ENCODE peak calls at places on chromosomes 12 and 14, in ten cellular contexts. S is lower lobe of right lung; G is hepatocyte; D is prostate gland; I is neural progenitor cell; K is GM23338; O is stomach; Q is breast epithelium; P is CD8-positive, alpha-beta T cell; F is right atrium auricular region. Y is an unnamed sample.

GRCh38 chr14:57982802-57983201 is 116.9 kb upstream of the SLC35F4 start:
- DNase-seq in S (peak; percentile 54), G (peak; percentile 46), D (no peak), I (peak; percentile 63), K (no peak), O (no peak), Q (no peak), P (no peak), F (no peak), Y (no peak)

GRCh38 chr14:101564819-101565698 is 3.8 kb downstream of the DIO3 start:
- DNase-seq in S (peak; percentile 40), G (no peak), D (no peak), I (peak; percentile 74), K (peak; percentile 73), O (no peak), Q (no peak), P (no peak), F (no peak), Y (no peak)

GRCh38 chr12:25648460-25648859 is 95.4 kb upstream of the LMNTD1 start:
- DNase-seq in S (peak; percentile 48), G (peak; percentile 66), D (peak; percentile 68), I (peak; percentile 55), K (peak; percentile 41), O (no peak), Q (no peak), P (no peak), F (peak; percentile 82), Y (no peak)

GRCh38 chr12:108333898-108334699 is 5.0 kb downstream of the CMKLR1 start:
- DNase-seq in S (no peak), G (no peak), D (no peak), I (no peak), K (no peak), O (no peak), Q (no peak), P (no peak), F (no peak), Y (no peak)

GRCh38 chr14:22839159-22839779 is 2.9 kb downstream of the MMP14 start:
- DNase-seq in S (peak; percentile 41), G (no peak), D (peak; percentile 63), I (no peak), K (no peak), O (no peak), Q (no peak), P (no peak), F (no peak), Y (no peak)

GRCh38 chr14:21626491-21627230 is 8.1 kb downstream of the OR10G2 start:
- DNase-seq in S (no peak), G (no peak), D (no peak), I (no peak), K (no peak), O (no peak), Q (no peak), P (no peak), F (no peak), Y (no peak)

GRCh38 chr14:76696361-76696760 is 64.9 kb upstream of the VASH1 start:
- DNase-seq in S (no peak), G (no peak), D (no peak), I (no peak), K (no peak), O (no peak), Q (no peak), P (no peak), F (no peak), Y (no peak)

GRCh38 chr12:2410490-2410889 is 357.7 kb downstream of the CACNA1C start:
- DNase-seq in S (no peak), G (no peak), D (no peak), I (no peak), K (no peak), O (no peak), Q (no peak), P (no peak), F (no peak), Y (no peak)

GRCh38 chr12:209246-209645 is 4.7 kb downstream of the SLC6A12 start:
- DNase-seq in S (no peak), G (no peak), D (no peak), I (no peak), K (no peak), O (no peak), Q (no peak), P (no peak), F (no peak), Y (no peak)

GRCh38 chr12:1594045-1594294 is 411 bp downstream of the FBXL14 start:
- DNase-seq in S (peak; percentile 81), G (no peak), D (peak; percentile 54), I (peak; percentile 76), K (peak; percentile 75), O (peak; percentile 73), Q (no peak), P (no peak), F (no peak), Y (no peak)

GRCh38 chr12:25707056-25707455 is 154.0 kb upstream of the LMNTD1 start:
- DNase-seq in S (no peak), G (no peak), D (no peak), I (no peak), K (no peak), O (no peak), Q (no peak), P (no peak), F (no peak), Y (no peak)

GRCh38 chr14:50347521-50347920 is 35.4 kb downstream of the DMAC2L start:
- DNase-seq in S (no peak), G (peak; percentile 52), D (no peak), I (no peak), K (no peak), O (no peak), Q (no peak), P (no peak), F (no peak), Y (no peak)

GRCh38 chr12:72889791-72890190 is 617.6 kb downstream of the TRHDE start:
- DNase-seq in S (no peak), G (no peak), D (no peak), I (peak; percentile 65), K (peak; percentile 2), O (no peak), Q (no peak), P (no peak), F (no peak), Y (no peak)

GRCh38 chr12:121579190-121579791 is 1.5 kb downstream of the KDM2B start:
- DNase-seq in S (peak; percentile 61), G (peak; percentile 56), D (peak; percentile 11), I (peak; percentile 65), K (peak; percentile 73), O (peak; percentile 41), Q (no peak), P (peak; percentile 58), F (no peak), Y (no peak)

GRCh38 chr12:121579981-121580868 is 598 bp downstream of the KDM2B start:
- DNase-seq in S (peak; percentile 83), G (peak; percentile 82), D (peak; percentile 72), I (peak; percentile 92), K (peak; percentile 92), O (peak; percentile 78), Q (peak; percentile 71), P (peak; percentile 82), F (peak; percentile 76), Y (no peak)

GRCh38 chr12:121582583-121583333 is 1.9 kb upstream of the KDM2B start:
- DNase-seq in S (no peak), G (no peak), D (no peak), I (peak; percentile 84), K (peak; percentile 98), O (no peak), Q (no peak), P (no peak), F (no peak), Y (no peak)

GRCh38 chr12:121580959-121581680 is at the start of gene KDM2B:
- DNase-seq in S (no peak), G (peak; percentile 50), D (peak; percentile 9), I (peak; percentile 62), K (peak; percentile 73), O (peak; percentile 44), Q (no peak), P (peak; percentile 25), F (peak; percentile 72), Y (no peak)

GRCh38 chr12:121581681-121582439 is 1.0 kb upstream of the KDM2B start:
- DNase-seq in S (no peak), G (no peak), D (no peak), I (peak; percentile 47), K (no peak), O (peak; percentile 36), Q (no peak), P (no peak), F (no peak), Y (no peak)
- H3K4me3 ChIP-seq in S (peak overlapping the region; percentile 75), G (no peak overlapping the region), D (no peak overlapping the region), I (peak overlapping the region; percentile 94), K (peak overlapping the region; percentile 90), O (peak overlapping the region; percentile 82), Q (no peak overlapping the region), P (peak overlapping the region; percentile 58), F (peak overlapping the region; percentile 32), Y (peak overlapping the region; percentile 54)

DNA sequence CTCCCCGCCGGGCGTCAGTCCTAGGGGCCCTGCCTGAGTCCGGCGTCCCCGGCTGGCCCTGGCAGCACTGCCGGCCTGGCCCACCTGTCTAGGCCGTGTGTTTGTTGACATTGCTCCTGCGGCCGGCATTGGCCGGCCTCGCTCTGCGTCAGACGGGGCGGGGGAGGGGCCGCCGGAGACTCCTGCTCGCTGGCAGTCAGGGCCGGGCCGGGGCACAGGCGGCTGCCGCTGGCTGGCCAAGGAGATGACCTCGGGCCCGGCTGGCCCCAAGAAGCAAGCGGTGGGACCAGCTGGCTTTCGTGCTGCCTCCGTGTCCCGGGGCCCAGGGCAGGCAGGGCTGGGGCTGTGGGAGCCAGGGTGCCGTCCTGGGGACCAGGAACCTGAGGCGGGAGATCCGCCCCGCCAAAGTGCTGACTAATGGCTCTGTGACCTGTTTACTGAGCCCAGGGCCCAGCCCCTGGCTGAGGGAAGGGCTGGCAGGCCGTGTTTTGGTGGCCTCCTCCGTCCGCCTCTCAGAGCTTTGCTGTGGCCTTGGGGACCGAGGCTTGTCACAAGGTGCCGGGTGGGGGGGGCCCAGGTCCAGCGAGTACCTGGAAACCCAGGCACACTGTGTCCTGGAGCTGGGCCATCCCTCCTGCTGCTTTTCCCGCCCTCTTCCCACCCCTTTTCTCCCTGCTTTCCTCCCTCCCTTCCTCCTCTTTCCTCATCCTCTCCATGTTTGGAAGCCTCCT is 1.8 kb downstream of the ULK1 start:
- DNase-seq in S (peak; percentile 95), G (peak; percentile 94), D (peak; percentile 95), I (peak; percentile 91), K (peak; percentile 91), O (peak; percentile 96), Q (peak; percentile 92), P (peak; percentile 63), F (peak; percentile 93), Y (peak; percentile 96)
- TF ChIP-seq CTCF in S (no peak), G (no peak), D (no peak), I (no peak), K (no peak), O (no peak), Q (no peak), P (no peak), F (no peak), Y (no peak)

GRCh38 chr14:53571990-53572389 is 384.6 kb downstream of the BMP4 start:
- DNase-seq in S (no peak), G (peak; percentile 28), D (no peak), I (peak; percentile 29), K (peak; percentile 65), O (no peak), Q (no peak), P (no peak), F (no peak), Y (no peak)
- H3K27ac ChIP-seq in S (no peak overlapping the region), G (peak overlapping the region; percentile 31), D (no peak overlapping the region), I (no peak overlapping the region), K (no peak overlapping the region), O (no peak overlapping the region), Q (peak overlapping the region; percentile 46), P (no peak overlapping the region), F (no peak overlapping the region), Y (peak overlapping the region; percentile 61)

DNA sequence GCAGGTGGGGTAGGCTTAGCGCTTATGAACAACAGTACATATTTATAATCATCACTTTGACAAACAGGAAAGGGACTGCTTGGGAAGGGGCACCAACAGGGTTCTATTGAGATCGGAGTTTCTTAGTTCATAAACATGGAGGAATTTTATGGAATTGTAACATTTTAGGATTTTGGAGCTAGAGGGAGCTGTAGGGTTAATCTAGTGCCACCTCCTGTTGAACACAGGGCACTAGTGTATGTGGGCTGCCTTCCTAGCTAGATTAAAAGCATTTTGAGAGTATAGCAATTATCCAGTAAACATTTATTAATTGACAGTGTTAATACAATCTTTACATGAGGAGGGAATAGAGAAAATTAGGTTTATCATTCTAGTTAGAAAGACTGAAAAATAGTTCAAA is 23.1 kb upstream of the TBC1D30 start:
- DNase-seq in S (no peak), G (no peak), D (no peak), I (peak; percentile 6), K (peak; percentile 39), O (no peak), Q (no peak), P (no peak), F (no peak), Y (no peak)
- H3K4me3 ChIP-seq in S (no peak overlapping the region), G (no peak overlapping the region), D (no peak overlapping the region), I (no peak overlapping the region), K (no peak overlapping the region), O (no peak overlapping the region), Q (no peak overlapping the region), P (no peak overlapping the region), F (no peak overlapping the region), Y (no peak overlapping the region)

Y was measured in vagina.